ENCODE peak calls at places on chromosomes 3 and 15, in five cellular contexts. One of them, this sample, is unnamed.

GRCh38 chr3:13348671-13349396 is 71.3 kb downstream of the NUP210 start:
- DNase-seq in activated T-helper 1 cell treated with anti-CD3 and anti-CD28 coated beads, Interleukin-12 subunit alpha, Interleukin-12 subunit beta, Interleukin-2, Interleukin-4 antibody, amounts not matched to agents 30 ng/mL and 10 ng/mL and 1 ng/mL, durations not matched to agents 14 hours and 24 hours and 36 hours: no peak
- DNase-seq in head of caudate nucleus: no peak
- DNase-seq in HT-29: no peak
- DNase-seq in HTR-8/SVneo: no peak
- DNase-seq in this sample: no peak

GRCh38 chr15:39874890-39875549 is 45.0 kb downstream of the GPR176 start:
- DNase-seq in activated T-helper 1 cell treated with anti-CD3 and anti-CD28 coated beads, Interleukin-12 subunit alpha, Interleukin-12 subunit beta, Interleukin-2, Interleukin-4 antibody, amounts not matched to agents 30 ng/mL and 10 ng/mL and 1 ng/mL, durations not matched to agents 14 hours and 24 hours and 36 hours: no peak
- DNase-seq in head of caudate nucleus: no peak
- DNase-seq in HT-29: peak; percentile 68
- DNase-seq in HTR-8/SVneo: peak; percentile 25
- DNase-seq in this sample: peak; percentile 38

GRCh38 chr3:29335438-29335837 is 54.6 kb downstream of the RBMS3 start:
- DNase-seq in activated T-helper 1 cell treated with anti-CD3 and anti-CD28 coated beads, Interleukin-12 subunit alpha, Interleukin-12 subunit beta, Interleukin-2, Interleukin-4 antibody, amounts not matched to agents 30 ng/mL and 10 ng/mL and 1 ng/mL, durations not matched to agents 14 hours and 24 hours and 36 hours: no peak
- DNase-seq in head of caudate nucleus: peak; percentile 16
- DNase-seq in HT-29: peak; percentile 20
- DNase-seq in HTR-8/SVneo: peak; percentile 69
- DNase-seq in this sample: peak; percentile 49

GRCh38 chr3:140093742-140094141 is 158.8 kb downstream of the CLSTN2 start:
- DNase-seq in activated T-helper 1 cell treated with anti-CD3 and anti-CD28 coated beads, Interleukin-12 subunit alpha, Interleukin-12 subunit beta, Interleukin-2, Interleukin-4 antibody, amounts not matched to agents 30 ng/mL and 10 ng/mL and 1 ng/mL, durations not matched to agents 14 hours and 24 hours and 36 hours: no peak
- DNase-seq in head of caudate nucleus: no peak
- DNase-seq in HT-29: no peak
- DNase-seq in HTR-8/SVneo: peak; percentile 11
- DNase-seq in this sample: peak; percentile 52

GRCh38 chr3:24420224-24420623 is 74.4 kb downstream of the THRB start:
- DNase-seq in activated T-helper 1 cell treated with anti-CD3 and anti-CD28 coated beads, Interleukin-12 subunit alpha, Interleukin-12 subunit beta, Interleukin-2, Interleukin-4 antibody, amounts not matched to agents 30 ng/mL and 10 ng/mL and 1 ng/mL, durations not matched to agents 14 hours and 24 hours and 36 hours: no peak
- DNase-seq in head of caudate nucleus: no peak
- DNase-seq in HT-29: no peak
- DNase-seq in HTR-8/SVneo: no peak
- DNase-seq in this sample: no peak

GRCh38 chr15:62619526-62619925 is 423.0 kb upstream of the TPM1 start:
- DNase-seq in activated T-helper 1 cell treated with anti-CD3 and anti-CD28 coated beads, Interleukin-12 subunit alpha, Interleukin-12 subunit beta, Interleukin-2, Interleukin-4 antibody, amounts not matched to agents 30 ng/mL and 10 ng/mL and 1 ng/mL, durations not matched to agents 14 hours and 24 hours and 36 hours: no peak
- DNase-seq in head of caudate nucleus: no peak
- DNase-seq in HT-29: no peak
- DNase-seq in HTR-8/SVneo: no peak
- DNase-seq in this sample: no peak

GRCh38 chr3:168121175-168121853 is 25.6 kb upstream of the GOLIM4 start:
- DNase-seq in activated T-helper 1 cell treated with anti-CD3 and anti-CD28 coated beads, Interleukin-12 subunit alpha, Interleukin-12 subunit beta, Interleukin-2, Interleukin-4 antibody, amounts not matched to agents 30 ng/mL and 10 ng/mL and 1 ng/mL, durations not matched to agents 14 hours and 24 hours and 36 hours: no peak
- DNase-seq in head of caudate nucleus: no peak
- DNase-seq in HT-29: no peak
- DNase-seq in HTR-8/SVneo: no peak
- DNase-seq in this sample: no peak

GRCh38 chr3:37997321-37997720 is 6.7 kb downstream of the VILL start:
- DNase-seq in activated T-helper 1 cell treated with anti-CD3 and anti-CD28 coated beads, Interleukin-12 subunit alpha, Interleukin-12 subunit beta, Interleukin-2, Interleukin-4 antibody, amounts not matched to agents 30 ng/mL and 10 ng/mL and 1 ng/mL, durations not matched to agents 14 hours and 24 hours and 36 hours: no peak
- DNase-seq in head of caudate nucleus: no peak
- DNase-seq in HT-29: no peak
- DNase-seq in HTR-8/SVneo: no peak
- DNase-seq in this sample: no peak

GRCh38 chr15:25734680-25735355 is 128.3 kb downstream of the ATP10A start:
- DNase-seq in activated T-helper 1 cell treated with anti-CD3 and anti-CD28 coated beads, Interleukin-12 subunit alpha, Interleukin-12 subunit beta, Interleukin-2, Interleukin-4 antibody, amounts not matched to agents 30 ng/mL and 10 ng/mL and 1 ng/mL, durations not matched to agents 14 hours and 24 hours and 36 hours: no peak
- DNase-seq in head of caudate nucleus: no peak
- DNase-seq in HT-29: no peak
- DNase-seq in HTR-8/SVneo: no peak
- DNase-seq in this sample: no peak

GRCh38 chr3:150349314-150350097 is 58.6 kb upstream of the TSC22D2 start:
- DNase-seq in activated T-helper 1 cell treated with anti-CD3 and anti-CD28 coated beads, Interleukin-12 subunit alpha, Interleukin-12 subunit beta, Interleukin-2, Interleukin-4 antibody, amounts not matched to agents 30 ng/mL and 10 ng/mL and 1 ng/mL, durations not matched to agents 14 hours and 24 hours and 36 hours: no peak
- DNase-seq in head of caudate nucleus: peak; percentile 84
- DNase-seq in HT-29: peak; percentile 47
- DNase-seq in HTR-8/SVneo: no peak
- DNase-seq in this sample: no peak

GRCh38 chr3:48215876-48216275 is 7.4 kb upstream of the CAMP start:
- DNase-seq in activated T-helper 1 cell treated with anti-CD3 and anti-CD28 coated beads, Interleukin-12 subunit alpha, Interleukin-12 subunit beta, Interleukin-2, Interleukin-4 antibody, amounts not matched to agents 30 ng/mL and 10 ng/mL and 1 ng/mL, durations not matched to agents 14 hours and 24 hours and 36 hours: no peak
- DNase-seq in head of caudate nucleus: no peak
- DNase-seq in HT-29: no peak
- DNase-seq in HTR-8/SVneo: no peak
- DNase-seq in this sample: no peak

GRCh38 chr15:27545494-27546255 is 553.4 kb downstream of the OCA2 start:
- DNase-seq in activated T-helper 1 cell treated with anti-CD3 and anti-CD28 coated beads, Interleukin-12 subunit alpha, Interleukin-12 subunit beta, Interleukin-2, Interleukin-4 antibody, amounts not matched to agents 30 ng/mL and 10 ng/mL and 1 ng/mL, durations not matched to agents 14 hours and 24 hours and 36 hours: no peak
- DNase-seq in head of caudate nucleus: no peak
- DNase-seq in HT-29: no peak
- DNase-seq in HTR-8/SVneo: no peak
- DNase-seq in this sample: no peak

GRCh38 chr15:70584838-70585706 is 178.3 kb downstream of the UACA start:
- DNase-seq in activated T-helper 1 cell treated with anti-CD3 and anti-CD28 coated beads, Interleukin-12 subunit alpha, Interleukin-12 subunit beta, Interleukin-2, Interleukin-4 antibody, amounts not matched to agents 30 ng/mL and 10 ng/mL and 1 ng/mL, durations not matched to agents 14 hours and 24 hours and 36 hours: no peak
- DNase-seq in head of caudate nucleus: no peak
- DNase-seq in HT-29: peak; percentile 56
- DNase-seq in HTR-8/SVneo: peak; percentile 64
- DNase-seq in this sample: peak; percentile 43

GRCh38 chr15:78177447-78177873 is 28.3 kb downstream of the IDH3A start:
- DNase-seq in activated T-helper 1 cell treated with anti-CD3 and anti-CD28 coated beads, Interleukin-12 subunit alpha, Interleukin-12 subunit beta, Interleukin-2, Interleukin-4 antibody, amounts not matched to agents 30 ng/mL and 10 ng/mL and 1 ng/mL, durations not matched to agents 14 hours and 24 hours and 36 hours: no peak
- DNase-seq in head of caudate nucleus: peak; percentile 80
- DNase-seq in HT-29: peak; percentile 73
- DNase-seq in HTR-8/SVneo: peak; percentile 62
- DNase-seq in this sample: peak; percentile 45

GRCh38 chr3:71689305-71689704 is 35.9 kb downstream of the EIF4E3 start:
- DNase-seq in activated T-helper 1 cell treated with anti-CD3 and anti-CD28 coated beads, Interleukin-12 subunit alpha, Interleukin-12 subunit beta, Interleukin-2, Interleukin-4 antibody, amounts not matched to agents 30 ng/mL and 10 ng/mL and 1 ng/mL, durations not matched to agents 14 hours and 24 hours and 36 hours: no peak
- DNase-seq in head of caudate nucleus: no peak
- DNase-seq in HT-29: no peak
- DNase-seq in HTR-8/SVneo: no peak
- DNase-seq in this sample: no peak

GRCh38 chr3:128502712-128503111 is 9.7 kb upstream of the GATA2 start:
- DNase-seq in activated T-helper 1 cell treated with anti-CD3 and anti-CD28 coated beads, Interleukin-12 subunit alpha, Interleukin-12 subunit beta, Interleukin-2, Interleukin-4 antibody, amounts not matched to agents 30 ng/mL and 10 ng/mL and 1 ng/mL, durations not matched to agents 14 hours and 24 hours and 36 hours: no peak
- DNase-seq in head of caudate nucleus: no peak
- DNase-seq in HT-29: no peak
- DNase-seq in HTR-8/SVneo: no peak
- DNase-seq in this sample: no peak

GRCh38 chr3:116815831-116816588 is 106.4 kb downstream of the TUSC7 start:
- DNase-seq in activated T-helper 1 cell treated with anti-CD3 and anti-CD28 coated beads, Interleukin-12 subunit alpha, Interleukin-12 subunit beta, Interleukin-2, Interleukin-4 antibody, amounts not matched to agents 30 ng/mL and 10 ng/mL and 1 ng/mL, durations not matched to agents 14 hours and 24 hours and 36 hours: no peak
- DNase-seq in head of caudate nucleus: no peak
- DNase-seq in HT-29: no peak
- DNase-seq in HTR-8/SVneo: no peak
- DNase-seq in this sample: no peak

GRCh38 chr3:175356899-175357324 is 497.8 kb downstream of the NAALADL2 start:
- DNase-seq in activated T-helper 1 cell treated with anti-CD3 and anti-CD28 coated beads, Interleukin-12 subunit alpha, Interleukin-12 subunit beta, Interleukin-2, Interleukin-4 antibody, amounts not matched to agents 30 ng/mL and 10 ng/mL and 1 ng/mL, durations not matched to agents 14 hours and 24 hours and 36 hours: no peak
- DNase-seq in head of caudate nucleus: no peak
- DNase-seq in HT-29: no peak
- DNase-seq in HTR-8/SVneo: no peak
- DNase-seq in this sample: no peak

GRCh38 chr15:74316116-74316515 is 51.3 kb downstream of the CYP11A1 start:
- DNase-seq in activated T-helper 1 cell treated with anti-CD3 and anti-CD28 coated beads, Interleukin-12 subunit alpha, Interleukin-12 subunit beta, Interleukin-2, Interleukin-4 antibody, amounts not matched to agents 30 ng/mL and 10 ng/mL and 1 ng/mL, durations not matched to agents 14 hours and 24 hours and 36 hours: no peak
- DNase-seq in head of caudate nucleus: no peak
- DNase-seq in HT-29: no peak
- DNase-seq in HTR-8/SVneo: no peak
- DNase-seq in this sample: no peak

GRCh38 chr15:31108836-31109235 is 7.3 kb upstream of the TRPM1 start:
- DNase-seq in activated T-helper 1 cell treated with anti-CD3 and anti-CD28 coated beads, Interleukin-12 subunit alpha, Interleukin-12 subunit beta, Interleukin-2, Interleukin-4 antibody, amounts not matched to agents 30 ng/mL and 10 ng/mL and 1 ng/mL, durations not matched to agents 14 hours and 24 hours and 36 hours: no peak
- DNase-seq in head of caudate nucleus: no peak
- DNase-seq in HT-29: no peak
- DNase-seq in HTR-8/SVneo: no peak
- DNase-seq in this sample: no peak

GRCh38 chr15:40957581-40958051 is 4.3 kb downstream of the CHAC1 start:
- DNase-seq in activated T-helper 1 cell treated with anti-CD3 and anti-CD28 coated beads, Interleukin-12 subunit alpha, Interleukin-12 subunit beta, Interleukin-2, Interleukin-4 antibody, amounts not matched to agents 30 ng/mL and 10 ng/mL and 1 ng/mL, durations not matched to agents 14 hours and 24 hours and 36 hours: no peak
- DNase-seq in head of caudate nucleus: peak; percentile 40
- DNase-seq in HT-29: no peak
- DNase-seq in HTR-8/SVneo: no peak
- DNase-seq in this sample: no peak

GRCh38 chr15:82595766-82596165 is 51.4 kb downstream of the CPEB1 start:
- DNase-seq in activated T-helper 1 cell treated with anti-CD3 and anti-CD28 coated beads, Interleukin-12 subunit alpha, Interleukin-12 subunit beta, Interleukin-2, Interleukin-4 antibody, amounts not matched to agents 30 ng/mL and 10 ng/mL and 1 ng/mL, durations not matched to agents 14 hours and 24 hours and 36 hours: no peak
- DNase-seq in head of caudate nucleus: no peak
- DNase-seq in HT-29: no peak
- DNase-seq in HTR-8/SVneo: no peak
- DNase-seq in this sample: no peak

GRCh38 chr3:146895026-146895749 is 290.0 kb upstream of the PLSCR5 start:
- DNase-seq in activated T-helper 1 cell treated with anti-CD3 and anti-CD28 coated beads, Interleukin-12 subunit alpha, Interleukin-12 subunit beta, Interleukin-2, Interleukin-4 antibody, amounts not matched to agents 30 ng/mL and 10 ng/mL and 1 ng/mL, durations not matched to agents 14 hours and 24 hours and 36 hours: no peak
- DNase-seq in head of caudate nucleus: no peak
- DNase-seq in HT-29: no peak
- DNase-seq in HTR-8/SVneo: no peak
- DNase-seq in this sample: no peak

GRCh38 chr3:100107227-100107626 is 7.1 kb downstream of the FILIP1L start:
- DNase-seq in activated T-helper 1 cell treated with anti-CD3 and anti-CD28 coated beads, Interleukin-12 subunit alpha, Interleukin-12 subunit beta, Interleukin-2, Interleukin-4 antibody, amounts not matched to agents 30 ng/mL and 10 ng/mL and 1 ng/mL, durations not matched to agents 14 hours and 24 hours and 36 hours: no peak
- DNase-seq in head of caudate nucleus: no peak
- DNase-seq in HT-29: no peak
- DNase-seq in HTR-8/SVneo: no peak
- DNase-seq in this sample: peak; percentile 28

GRCh38 chr3:162970292-162970691 is 1473.7 kb downstream of the OTOL1 start:
- DNase-seq in activated T-helper 1 cell treated with anti-CD3 and anti-CD28 coated beads, Interleukin-12 subunit alpha, Interleukin-12 subunit beta, Interleukin-2, Interleukin-4 antibody, amounts not matched to agents 30 ng/mL and 10 ng/mL and 1 ng/mL, durations not matched to agents 14 hours and 24 hours and 36 hours: no peak
- DNase-seq in head of caudate nucleus: no peak
- DNase-seq in HT-29: no peak
- DNase-seq in HTR-8/SVneo: no peak
- DNase-seq in this sample: no peak

GRCh38 chr3:31918179-31919165 is 62.6 kb downstream of the OSBPL10 start:
- DNase-seq in activated T-helper 1 cell treated with anti-CD3 and anti-CD28 coated beads, Interleukin-12 subunit alpha, Interleukin-12 subunit beta, Interleukin-2, Interleukin-4 antibody, amounts not matched to agents 30 ng/mL and 10 ng/mL and 1 ng/mL, durations not matched to agents 14 hours and 24 hours and 36 hours: peak; percentile 4
- DNase-seq in head of caudate nucleus: no peak
- DNase-seq in HT-29: no peak
- DNase-seq in HTR-8/SVneo: no peak
- DNase-seq in this sample: no peak

GRCh38 chr15:100783760-100784492 is 95.7 kb upstream of the ALDH1A3 start:
- DNase-seq in activated T-helper 1 cell treated with anti-CD3 and anti-CD28 coated beads, Interleukin-12 subunit alpha, Interleukin-12 subunit beta, Interleukin-2, Interleukin-4 antibody, amounts not matched to agents 30 ng/mL and 10 ng/mL and 1 ng/mL, durations not matched to agents 14 hours and 24 hours and 36 hours: no peak
- DNase-seq in head of caudate nucleus: no peak
- DNase-seq in HT-29: no peak
- DNase-seq in HTR-8/SVneo: no peak
- DNase-seq in this sample: no peak

GRCh38 chr15:83364541-83364940 is 80.1 kb upstream of the BNC1 start:
- DNase-seq in activated T-helper 1 cell treated with anti-CD3 and anti-CD28 coated beads, Interleukin-12 subunit alpha, Interleukin-12 subunit beta, Interleukin-2, Interleukin-4 antibody, amounts not matched to agents 30 ng/mL and 10 ng/mL and 1 ng/mL, durations not matched to agents 14 hours and 24 hours and 36 hours: no peak
- DNase-seq in head of caudate nucleus: no peak
- DNase-seq in HT-29: no peak
- DNase-seq in HTR-8/SVneo: no peak
- DNase-seq in this sample: no peak

GRCh38 chr3:87145553-87145952 is 81.6 kb upstream of the CHMP2B start:
- DNase-seq in activated T-helper 1 cell treated with anti-CD3 and anti-CD28 coated beads, Interleukin-12 subunit alpha, Interleukin-12 subunit beta, Interleukin-2, Interleukin-4 antibody, amounts not matched to agents 30 ng/mL and 10 ng/mL and 1 ng/mL, durations not matched to agents 14 hours and 24 hours and 36 hours: no peak
- DNase-seq in head of caudate nucleus: peak; percentile 49
- DNase-seq in HT-29: no peak
- DNase-seq in HTR-8/SVneo: no peak
- DNase-seq in this sample: no peak

GRCh38 chr3:179322481-179323196 is at the start of gene ZNF639:
- DNase-seq in activated T-helper 1 cell treated with anti-CD3 and anti-CD28 coated beads, Interleukin-12 subunit alpha, Interleukin-12 subunit beta, Interleukin-2, Interleukin-4 antibody, amounts not matched to agents 30 ng/mL and 10 ng/mL and 1 ng/mL, durations not matched to agents 14 hours and 24 hours and 36 hours: peak; percentile 78
- DNase-seq in head of caudate nucleus: peak; percentile 82
- DNase-seq in HT-29: peak; percentile 91
- DNase-seq in HTR-8/SVneo: peak; percentile 90
- DNase-seq in this sample: peak; percentile 88

GRCh38 chr15:46077220-46077619 is 442.4 kb downstream of the SQOR start:
- DNase-seq in activated T-helper 1 cell treated with anti-CD3 and anti-CD28 coated beads, Interleukin-12 subunit alpha, Interleukin-12 subunit beta, Interleukin-2, Interleukin-4 antibody, amounts not matched to agents 30 ng/mL and 10 ng/mL and 1 ng/mL, durations not matched to agents 14 hours and 24 hours and 36 hours: no peak
- DNase-seq in head of caudate nucleus: no peak
- DNase-seq in HT-29: no peak
- DNase-seq in HTR-8/SVneo: no peak
- DNase-seq in this sample: no peak

GRCh38 chr15:33215941-33216872 is 21.7 kb upstream of the FMN1 start:
- DNase-seq in activated T-helper 1 cell treated with anti-CD3 and anti-CD28 coated beads, Interleukin-12 subunit alpha, Interleukin-12 subunit beta, Interleukin-2, Interleukin-4 antibody, amounts not matched to agents 30 ng/mL and 10 ng/mL and 1 ng/mL, durations not matched to agents 14 hours and 24 hours and 36 hours: no peak
- DNase-seq in head of caudate nucleus: no peak
- DNase-seq in HT-29: peak; percentile 53
- DNase-seq in HTR-8/SVneo: no peak
- DNase-seq in this sample: peak; percentile 29